ENCODE peak calls at places on chromosomes 5 and 9, in four cellular contexts. Z is HEK293T, C is occipital lobe, G is neural crest cell. E is an unnamed sample.
A peak's percentile ranks its signal among the peaks of the same experiment; 100 is the strongest.

GRCh38 chr5:123511290-123511647 is 708 bp upstream of the CSNK1G3 start:
- DNase-seq in Z (no peak), C (no peak), G (no peak), E (peak; percentile 10)

GRCh38 chr9:77575785-77576184 is 72.3 kb downstream of the GNA14 start:
- DNase-seq in G (peak; percentile 25), Z (peak; percentile 32), C (no peak), E (peak; percentile 18)

GRCh38 chr9:92718086-92719001 is 46.3 kb downstream of the BICD2 start:
- DNase-seq in C (no peak), G (no peak), Z (no peak), E (no peak)

GRCh38 chr5:113789769-113790168 is 276.3 kb downstream of the YTHDC2 start:
- DNase-seq in G (no peak), C (no peak), Z (no peak), E (no peak)

GRCh38 chr5:41869150-41869738 is 981 bp downstream of the OXCT1 start:
- DNase-seq in G (peak; percentile 3), C (peak; percentile 14), Z (peak; percentile 43), E (peak; percentile 41)

GRCh38 chr5:2863675-2864433 is 112.4 kb upstream of the IRX2 start:
- DNase-seq in C (no peak), G (no peak), Z (no peak), E (no peak)

GRCh38 chr9:134325096-134325812 is 1.0 kb upstream of the RXRA start:
- DNase-seq in G (no peak), Z (no peak), C (no peak), E (no peak)

GRCh38 chr5:72784129-72784528 is 32.3 kb upstream of the TNPO1 start:
- DNase-seq in G (no peak), C (no peak), Z (no peak), E (no peak)

GRCh38 chr5:149297340-149298023 is 25.8 kb downstream of the AFAP1L1 start:
- DNase-seq in C (no peak), G (no peak), Z (no peak), E (no peak)

GRCh38 chr5:98424681-98425454 is 348.6 kb upstream of the RGMB start:
- DNase-seq in C (no peak), Z (no peak), G (no peak), E (peak; percentile 38)

GRCh38 chr5:73311291-73312110 is 137.1 kb downstream of the FOXD1 start:
- DNase-seq in C (no peak), Z (peak; percentile 26), G (no peak), E (peak; percentile 83)

GRCh38 chr9:123509646-123510045 is 153.6 kb downstream of the CRB2 start:
- DNase-seq in Z (no peak), C (no peak), G (no peak), E (no peak)

GRCh38 chr5:25649628-25650265 is 1005.0 kb upstream of the CDH10 start:
- DNase-seq in G (no peak), Z (no peak), C (no peak), E (no peak)

GRCh38 chr9:35342221-35342620 is 147.7 kb upstream of the RUSC2 start:
- DNase-seq in C (no peak), Z (no peak), G (no peak), E (peak; percentile 38)

GRCh38 chr9:73050062-73050814 is 97.4 kb upstream of the ALDH1A1 start:
- DNase-seq in G (no peak), Z (no peak), C (no peak), E (peak; percentile 37)

GRCh38 chr9:33795819-33796218 is 458 bp downstream of the PRSS3 start:
- DNase-seq in C (no peak), G (no peak), Z (no peak), E (no peak)

GRCh38 chr5:11268894-11269293 is 507.9 kb upstream of the DAP start:
- DNase-seq in C (no peak), G (no peak), Z (no peak), E (no peak)

GRCh38 chr9:70363760-70364159 is 50.7 kb downstream of the KLF9 start:
- DNase-seq in G (no peak), C (no peak), Z (no peak), E (no peak)

GRCh38 chr5:131245312-131245711 is 18.5 kb upstream of the CDC42SE2 start:
- DNase-seq in C (no peak), Z (no peak), G (no peak), E (no peak)

GRCh38 chr9:135555910-135556309 is 5.6 kb upstream of the PAEP start:
- DNase-seq in G (no peak), C (no peak), Z (no peak), E (no peak)

GRCh38 chr5:134958755-134959154 is 9.0 kb upstream of the CATSPER3 start:
- DNase-seq in G (no peak), Z (no peak), C (no peak), E (no peak)

GRCh38 chr9:121783523-121784507 is 132.4 kb downstream of the DAB2IP start:
- DNase-seq in G (no peak), Z (no peak), C (no peak), E (no peak)

GRCh38 chr5:3220638-3221288 is 374.9 kb upstream of the IRX1 start:
- DNase-seq in C (no peak), Z (no peak), G (no peak), E (no peak)

GRCh38 chr9:132602207-132602606 is 19.8 kb downstream of the BARHL1 start:
- DNase-seq in C (no peak), Z (no peak), G (no peak), E (no peak)

GRCh38 chr9:121233906-121234901 is 32.5 kb upstream of the RAB14 start:
- DNase-seq in C (no peak), G (no peak), Z (no peak), E (peak; percentile 56)

E was measured in AG08395.